ENCODE peak calls at places on chromosomes 11 and 22, in seven cellular contexts. One of them, this sample, is unnamed.

GRCh38 chr22:40412441-40412840 is 42.0 kb downstream of the SGSM3 start:
- DNase-seq in gastrocnemius medialis: no peak
- DNase-seq in GM12864: peak
- DNase-seq in NCI-H2081: no peak
- DNase-seq in AG04449: no peak
- DNase-seq in fibroblast of pulmonary artery: no peak
- DNase-seq in D341Med: no peak
- DNase-seq in this sample: no peak

GRCh38 chr22:20015971-20016733 is 471 bp downstream of the ARVCF start:
- DNase-seq in D341Med: peak
- DNase-seq in NCI-H2081: no peak
- DNase-seq in gastrocnemius medialis: no peak
- DNase-seq in AG04449: no peak
- DNase-seq in GM12864: no peak
- DNase-seq in fibroblast of pulmonary artery: no peak
- DNase-seq in this sample: no peak

GRCh38 chr22:16609548-16610261 is 17.1 kb upstream of the CCT8L2 start:
- DNase-seq in GM12864: no peak
- DNase-seq in NCI-H2081: no peak
- DNase-seq in AG04449: no peak
- DNase-seq in fibroblast of pulmonary artery: no peak
- DNase-seq in D341Med: no peak
- DNase-seq in gastrocnemius medialis: no peak
- DNase-seq in this sample: no peak

GRCh38 chr11:116596346-116597260 is 176.2 kb downstream of the BUD13 start:
- DNase-seq in D341Med: no peak
- DNase-seq in AG04449: no peak
- DNase-seq in NCI-H2081: peak
- DNase-seq in GM12864: no peak
- DNase-seq in gastrocnemius medialis: no peak
- DNase-seq in fibroblast of pulmonary artery: no peak
- DNase-seq in this sample: no peak

GRCh38 chr11:105986554-105986953 is 35.5 kb downstream of the MSANTD4 start:
- DNase-seq in fibroblast of pulmonary artery: no peak
- DNase-seq in gastrocnemius medialis: no peak
- DNase-seq in NCI-H2081: no peak
- DNase-seq in D341Med: no peak
- DNase-seq in GM12864: no peak
- DNase-seq in AG04449: no peak
- DNase-seq in this sample: no peak

GRCh38 chr22:26923498-26923897 is 266.1 kb downstream of the MIAT start:
- DNase-seq in NCI-H2081: no peak
- DNase-seq in D341Med: no peak
- DNase-seq in AG04449: no peak
- DNase-seq in gastrocnemius medialis: no peak
- DNase-seq in GM12864: no peak
- DNase-seq in fibroblast of pulmonary artery: no peak
- DNase-seq in this sample: no peak

GRCh38 chr11:56700242-56700918 is 1.5 kb downstream of the OR9G1 start:
- DNase-seq in AG04449: no peak
- DNase-seq in NCI-H2081: no peak
- DNase-seq in gastrocnemius medialis: no peak
- DNase-seq in D341Med: no peak
- DNase-seq in fibroblast of pulmonary artery: no peak
- DNase-seq in GM12864: no peak
- DNase-seq in this sample: no peak

GRCh38 chr22:29457730-29458129 is 19.3 kb downstream of the RFPL1 start:
- DNase-seq in AG04449: no peak
- DNase-seq in GM12864: no peak
- DNase-seq in fibroblast of pulmonary artery: peak
- DNase-seq in D341Med: peak
- DNase-seq in gastrocnemius medialis: no peak
- DNase-seq in NCI-H2081: peak
- DNase-seq in this sample: peak

GRCh38 chr11:106482920-106483761 is 405.7 kb downstream of the AASDHPPT start:
- DNase-seq in gastrocnemius medialis: no peak
- DNase-seq in GM12864: no peak
- DNase-seq in AG04449: no peak
- DNase-seq in NCI-H2081: no peak
- DNase-seq in D341Med: no peak
- DNase-seq in fibroblast of pulmonary artery: peak
- DNase-seq in this sample: no peak

GRCh38 chr11:87300640-87301381 is 263.1 kb downstream of the TMEM135 start:
- DNase-seq in AG04449: no peak
- DNase-seq in GM12864: no peak
- DNase-seq in D341Med: no peak
- DNase-seq in NCI-H2081: no peak
- DNase-seq in gastrocnemius medialis: no peak
- DNase-seq in fibroblast of pulmonary artery: no peak
- DNase-seq in this sample: no peak